ENCODE peak calls at places on chromosomes 1 and 21, in six cellular contexts. One of them, this sample, is unnamed.

GRCh38 chr1:222798975-222799374 is 15.9 kb upstream of the DISP1 start:
- DNase-seq in CD4-positive, CD25-positive, alpha-beta regulatory T cell: peak
- DNase-seq in LoVo: no peak
- DNase-seq in NCI-H524 treated with DMSO at 0.1 percent for 48 hours: no peak
- DNase-seq in T-cell: no peak
- DNase-seq in iris pigment epithelial cell: no peak
- DNase-seq in this sample: no peak

GRCh38 chr1:160083968-160084770 is 2.8 kb downstream of the KCNJ9 start:
- DNase-seq in CD4-positive, CD25-positive, alpha-beta regulatory T cell: peak
- DNase-seq in LoVo: no peak
- DNase-seq in NCI-H524 treated with DMSO at 0.1 percent for 48 hours: no peak
- DNase-seq in T-cell: peak
- DNase-seq in iris pigment epithelial cell: peak
- DNase-seq in this sample: peak

GRCh38 chr21:15057290-15057689 is 7.5 kb downstream of the NRIP1 start:
- DNase-seq in CD4-positive, CD25-positive, alpha-beta regulatory T cell: peak
- DNase-seq in LoVo: no peak
- DNase-seq in NCI-H524 treated with DMSO at 0.1 percent for 48 hours: no peak
- DNase-seq in T-cell: no peak
- DNase-seq in iris pigment epithelial cell: no peak
- DNase-seq in this sample: no peak

GRCh38 chr1:22268327-22268726 is 125.4 kb upstream of the WNT4 start:
- DNase-seq in CD4-positive, CD25-positive, alpha-beta regulatory T cell: no peak
- DNase-seq in LoVo: no peak
- DNase-seq in NCI-H524 treated with DMSO at 0.1 percent for 48 hours: no peak
- DNase-seq in T-cell: no peak
- DNase-seq in iris pigment epithelial cell: no peak
- DNase-seq in this sample: no peak

GRCh38 chr1:244801246-244801645 is 34.2 kb upstream of the COX20 start:
- DNase-seq in CD4-positive, CD25-positive, alpha-beta regulatory T cell: peak
- DNase-seq in LoVo: peak
- DNase-seq in NCI-H524 treated with DMSO at 0.1 percent for 48 hours: no peak
- DNase-seq in T-cell: peak
- DNase-seq in iris pigment epithelial cell: peak
- DNase-seq in this sample: peak

GRCh38 chr1:83889707-83890106 is 109.2 kb downstream of the TTLL7 start:
- DNase-seq in CD4-positive, CD25-positive, alpha-beta regulatory T cell: no peak
- DNase-seq in LoVo: no peak
- DNase-seq in NCI-H524 treated with DMSO at 0.1 percent for 48 hours: no peak
- DNase-seq in T-cell: no peak
- DNase-seq in iris pigment epithelial cell: peak
- DNase-seq in this sample: peak

GRCh38 chr1:62687903-62688686 is at the start of gene DOCK7:
- DNase-seq in CD4-positive, CD25-positive, alpha-beta regulatory T cell: peak
- DNase-seq in LoVo: peak
- DNase-seq in NCI-H524 treated with DMSO at 0.1 percent for 48 hours: peak
- DNase-seq in T-cell: peak
- DNase-seq in iris pigment epithelial cell: peak
- DNase-seq in this sample: peak

GRCh38 chr1:171788696-171789095 is 7.2 kb downstream of the METTL13 start:
- DNase-seq in CD4-positive, CD25-positive, alpha-beta regulatory T cell: no peak
- DNase-seq in LoVo: no peak
- DNase-seq in NCI-H524 treated with DMSO at 0.1 percent for 48 hours: no peak
- DNase-seq in T-cell: no peak
- DNase-seq in iris pigment epithelial cell: peak
- DNase-seq in this sample: peak

GRCh38 chr1:5161372-5161771 is 507.0 kb downstream of the AJAP1 start:
- DNase-seq in CD4-positive, CD25-positive, alpha-beta regulatory T cell: no peak
- DNase-seq in LoVo: no peak
- DNase-seq in NCI-H524 treated with DMSO at 0.1 percent for 48 hours: no peak
- DNase-seq in T-cell: no peak
- DNase-seq in iris pigment epithelial cell: no peak
- DNase-seq in this sample: no peak

GRCh38 chr1:229378586-229379442 is 36.0 kb upstream of the CCSAP start:
- DNase-seq in CD4-positive, CD25-positive, alpha-beta regulatory T cell: peak
- DNase-seq in LoVo: no peak
- DNase-seq in NCI-H524 treated with DMSO at 0.1 percent for 48 hours: no peak
- DNase-seq in T-cell: no peak
- DNase-seq in iris pigment epithelial cell: no peak
- DNase-seq in this sample: peak

GRCh38 chr1:91864017-91864700 is 21.8 kb downstream of the TGFBR3 start:
- DNase-seq in CD4-positive, CD25-positive, alpha-beta regulatory T cell: no peak
- DNase-seq in LoVo: no peak
- DNase-seq in NCI-H524 treated with DMSO at 0.1 percent for 48 hours: peak
- DNase-seq in T-cell: no peak
- DNase-seq in iris pigment epithelial cell: peak
- DNase-seq in this sample: peak

GRCh38 chr1:50968884-50969610 is 998 bp upstream of the CDKN2C start:
- DNase-seq in CD4-positive, CD25-positive, alpha-beta regulatory T cell: no peak
- DNase-seq in LoVo: peak
- DNase-seq in NCI-H524 treated with DMSO at 0.1 percent for 48 hours: no peak
- DNase-seq in T-cell: no peak
- DNase-seq in iris pigment epithelial cell: peak
- DNase-seq in this sample: peak

GRCh38 chr1:226185153-226186036 is 1.1 kb downstream of the ACBD3 start:
- DNase-seq in CD4-positive, CD25-positive, alpha-beta regulatory T cell: peak
- DNase-seq in LoVo: no peak
- DNase-seq in NCI-H524 treated with DMSO at 0.1 percent for 48 hours: no peak
- DNase-seq in T-cell: no peak
- DNase-seq in iris pigment epithelial cell: peak
- DNase-seq in this sample: peak

GRCh38 chr1:23108918-23109533 is 59.6 kb downstream of the LUZP1 start:
- DNase-seq in CD4-positive, CD25-positive, alpha-beta regulatory T cell: peak
- DNase-seq in LoVo: no peak
- DNase-seq in NCI-H524 treated with DMSO at 0.1 percent for 48 hours: no peak
- DNase-seq in T-cell: no peak
- DNase-seq in iris pigment epithelial cell: no peak
- DNase-seq in this sample: no peak

GRCh38 chr21:45801129-45801735 is 157.7 kb downstream of the PCBP3 start:
- DNase-seq in CD4-positive, CD25-positive, alpha-beta regulatory T cell: no peak
- DNase-seq in LoVo: no peak
- DNase-seq in NCI-H524 treated with DMSO at 0.1 percent for 48 hours: no peak
- DNase-seq in T-cell: no peak
- DNase-seq in iris pigment epithelial cell: no peak
- DNase-seq in this sample: no peak

GRCh38 chr1:55192093-55192492 is 23.1 kb downstream of the USP24 start:
- DNase-seq in CD4-positive, CD25-positive, alpha-beta regulatory T cell: no peak
- DNase-seq in LoVo: no peak
- DNase-seq in NCI-H524 treated with DMSO at 0.1 percent for 48 hours: no peak
- DNase-seq in T-cell: no peak
- DNase-seq in iris pigment epithelial cell: no peak
- DNase-seq in this sample: no peak

GRCh38 chr1:243503155-243503554 is 247.3 kb downstream of the SDCCAG8 start:
- DNase-seq in CD4-positive, CD25-positive, alpha-beta regulatory T cell: no peak
- DNase-seq in LoVo: no peak
- DNase-seq in NCI-H524 treated with DMSO at 0.1 percent for 48 hours: no peak
- DNase-seq in T-cell: no peak
- DNase-seq in iris pigment epithelial cell: no peak
- DNase-seq in this sample: peak

GRCh38 chr21:42721341-42721824 is 68.0 kb downstream of the PDE9A start:
- DNase-seq in CD4-positive, CD25-positive, alpha-beta regulatory T cell: no peak
- DNase-seq in LoVo: peak
- DNase-seq in NCI-H524 treated with DMSO at 0.1 percent for 48 hours: no peak
- DNase-seq in T-cell: no peak
- DNase-seq in iris pigment epithelial cell: peak
- DNase-seq in this sample: no peak

GRCh38 chr1:171220551-171221175 is 27.6 kb upstream of the FMO1 start:
- DNase-seq in CD4-positive, CD25-positive, alpha-beta regulatory T cell: no peak
- DNase-seq in LoVo: no peak
- DNase-seq in NCI-H524 treated with DMSO at 0.1 percent for 48 hours: no peak
- DNase-seq in T-cell: no peak
- DNase-seq in iris pigment epithelial cell: peak
- DNase-seq in this sample: peak

GRCh38 chr1:167076136-167076710 is 14.0 kb downstream of the GPA33 start:
- DNase-seq in CD4-positive, CD25-positive, alpha-beta regulatory T cell: peak
- DNase-seq in LoVo: no peak
- DNase-seq in NCI-H524 treated with DMSO at 0.1 percent for 48 hours: no peak
- DNase-seq in T-cell: no peak
- DNase-seq in iris pigment epithelial cell: no peak
- DNase-seq in this sample: no peak

GRCh38 chr21:45942755-45943629 is 38.6 kb upstream of the COL6A1 start:
- DNase-seq in CD4-positive, CD25-positive, alpha-beta regulatory T cell: no peak
- DNase-seq in LoVo: no peak
- DNase-seq in NCI-H524 treated with DMSO at 0.1 percent for 48 hours: no peak
- DNase-seq in T-cell: no peak
- DNase-seq in iris pigment epithelial cell: no peak
- DNase-seq in this sample: no peak

GRCh38 chr1:223771814-223772770 is 59.8 kb downstream of the CAPN2 start:
- DNase-seq in CD4-positive, CD25-positive, alpha-beta regulatory T cell: peak
- DNase-seq in LoVo: peak
- DNase-seq in NCI-H524 treated with DMSO at 0.1 percent for 48 hours: no peak
- DNase-seq in T-cell: no peak
- DNase-seq in iris pigment epithelial cell: peak
- DNase-seq in this sample: peak

GRCh38 chr1:225770586-225771248 is 6.9 kb upstream of the SRP9 start:
- DNase-seq in CD4-positive, CD25-positive, alpha-beta regulatory T cell: no peak
- DNase-seq in LoVo: no peak
- DNase-seq in NCI-H524 treated with DMSO at 0.1 percent for 48 hours: no peak
- DNase-seq in T-cell: no peak
- DNase-seq in iris pigment epithelial cell: no peak
- DNase-seq in this sample: no peak

GRCh38 chr1:246608616-246609376 is 42.5 kb downstream of the CNST start:
- DNase-seq in CD4-positive, CD25-positive, alpha-beta regulatory T cell: peak
- DNase-seq in LoVo: peak
- DNase-seq in NCI-H524 treated with DMSO at 0.1 percent for 48 hours: no peak
- DNase-seq in T-cell: no peak
- DNase-seq in iris pigment epithelial cell: peak
- DNase-seq in this sample: peak

GRCh38 chr21:37463083-37463780 is 96.7 kb downstream of the DYRK1A start:
- DNase-seq in CD4-positive, CD25-positive, alpha-beta regulatory T cell: peak
- DNase-seq in LoVo: peak
- DNase-seq in NCI-H524 treated with DMSO at 0.1 percent for 48 hours: peak
- DNase-seq in T-cell: no peak
- DNase-seq in iris pigment epithelial cell: peak
- DNase-seq in this sample: peak

GRCh38 chr1:94858276-94858675 is 38.1 kb downstream of the SLC44A3 start:
- DNase-seq in CD4-positive, CD25-positive, alpha-beta regulatory T cell: no peak
- DNase-seq in LoVo: no peak
- DNase-seq in NCI-H524 treated with DMSO at 0.1 percent for 48 hours: no peak
- DNase-seq in T-cell: no peak
- DNase-seq in iris pigment epithelial cell: peak
- DNase-seq in this sample: no peak

GRCh38 chr1:156220226-156220625 is 7.4 kb downstream of the PMF1 start:
- DNase-seq in CD4-positive, CD25-positive, alpha-beta regulatory T cell: no peak
- DNase-seq in LoVo: no peak
- DNase-seq in NCI-H524 treated with DMSO at 0.1 percent for 48 hours: no peak
- DNase-seq in T-cell: no peak
- DNase-seq in iris pigment epithelial cell: no peak
- DNase-seq in this sample: no peak

GRCh38 chr1:227869851-227870305 is 54.4 kb downstream of the PRSS38 start:
- DNase-seq in CD4-positive, CD25-positive, alpha-beta regulatory T cell: peak
- DNase-seq in LoVo: no peak
- DNase-seq in NCI-H524 treated with DMSO at 0.1 percent for 48 hours: no peak
- DNase-seq in T-cell: no peak
- DNase-seq in iris pigment epithelial cell: no peak
- DNase-seq in this sample: no peak

GRCh38 chr1:101239095-101240040 is 2.5 kb downstream of the S1PR1 start:
- DNase-seq in CD4-positive, CD25-positive, alpha-beta regulatory T cell: peak
- DNase-seq in LoVo: no peak
- DNase-seq in NCI-H524 treated with DMSO at 0.1 percent for 48 hours: no peak
- DNase-seq in T-cell: peak
- DNase-seq in iris pigment epithelial cell: no peak
- DNase-seq in this sample: no peak

GRCh38 chr1:160401972-160402795 is 1.8 kb downstream of the VANGL2 start:
- DNase-seq in CD4-positive, CD25-positive, alpha-beta regulatory T cell: no peak
- DNase-seq in LoVo: no peak
- DNase-seq in NCI-H524 treated with DMSO at 0.1 percent for 48 hours: no peak
- DNase-seq in T-cell: no peak
- DNase-seq in iris pigment epithelial cell: no peak
- DNase-seq in this sample: no peak

GRCh38 chr1:41983451-41983850 is 64.7 kb upstream of the HIVEP3 start:
- DNase-seq in CD4-positive, CD25-positive, alpha-beta regulatory T cell: no peak
- DNase-seq in LoVo: no peak
- DNase-seq in NCI-H524 treated with DMSO at 0.1 percent for 48 hours: no peak
- DNase-seq in T-cell: no peak
- DNase-seq in iris pigment epithelial cell: no peak
- DNase-seq in this sample: peak

GRCh38 chr1:243499248-243499647 is 243.4 kb downstream of the SDCCAG8 start:
- DNase-seq in CD4-positive, CD25-positive, alpha-beta regulatory T cell: no peak
- DNase-seq in LoVo: no peak
- DNase-seq in NCI-H524 treated with DMSO at 0.1 percent for 48 hours: no peak
- DNase-seq in T-cell: no peak
- DNase-seq in iris pigment epithelial cell: no peak
- DNase-seq in this sample: no peak

GRCh38 chr1:6133146-6133895 is 46.8 kb downstream of the CHD5 start:
- DNase-seq in CD4-positive, CD25-positive, alpha-beta regulatory T cell: no peak
- DNase-seq in LoVo: no peak
- DNase-seq in NCI-H524 treated with DMSO at 0.1 percent for 48 hours: no peak
- DNase-seq in T-cell: no peak
- DNase-seq in iris pigment epithelial cell: no peak
- DNase-seq in this sample: no peak

GRCh38 chr1:152410599-152410998 is 3.5 kb downstream of the CRNN start:
- DNase-seq in CD4-positive, CD25-positive, alpha-beta regulatory T cell: no peak
- DNase-seq in LoVo: no peak
- DNase-seq in NCI-H524 treated with DMSO at 0.1 percent for 48 hours: no peak
- DNase-seq in T-cell: no peak
- DNase-seq in iris pigment epithelial cell: no peak
- DNase-seq in this sample: peak

GRCh38 chr21:18449586-18449985 is 46.0 kb upstream of the TMPRSS15 start:
- DNase-seq in CD4-positive, CD25-positive, alpha-beta regulatory T cell: no peak
- DNase-seq in LoVo: no peak
- DNase-seq in NCI-H524 treated with DMSO at 0.1 percent for 48 hours: no peak
- DNase-seq in T-cell: no peak
- DNase-seq in iris pigment epithelial cell: no peak
- DNase-seq in this sample: no peak

GRCh38 chr1:6343506-6344405 is 49.8 kb downstream of the ACOT7 start:
- DNase-seq in CD4-positive, CD25-positive, alpha-beta regulatory T cell: peak
- DNase-seq in LoVo: peak
- DNase-seq in NCI-H524 treated with DMSO at 0.1 percent for 48 hours: no peak
- DNase-seq in T-cell: peak
- DNase-seq in iris pigment epithelial cell: peak
- DNase-seq in this sample: peak

This sample was measured in fibroblast of lung.